ENCODE peak calls at places on chromosome 7, in seven cellular contexts. B is AG09319; G is stimulated activated CD8-positive, alpha-beta memory T cell treated with anti-CD3 and anti-CD28 coated beads, Interleukin-2, amount 100 ng/mL, for 48 hours; M is H54; R is T1000; W is stimulated activated CD4-positive, alpha-beta T cell treated with anti-CD3 and anti-CD28 coated beads, Interleukin-4, amount 100 ng/mL, for 24 hours; E is NCI-H2081. K is an unnamed sample.

GRCh38 chr7:12607134-12607533 is 36.6 kb downstream of the SCIN start:
- DNase-seq in W (no peak), R (no peak), B (no peak), G (no peak), M (no peak), E (peak), K (no peak)

GRCh38 chr7:28123752-28124151 is 56.8 kb downstream of the JAZF1 start:
- DNase-seq in M (no peak), W (peak), G (no peak), E (no peak), B (no peak), R (no peak), K (no peak)

GRCh38 chr7:48426966-48427555 is 255.8 kb downstream of the ABCA13 start:
- DNase-seq in R (peak), B (no peak), W (no peak), G (no peak), M (peak), E (no peak), K (no peak)

GRCh38 chr7:114703677-114704076 is 218.2 kb upstream of the MDFIC start:
- DNase-seq in M (no peak), R (peak), E (no peak), G (no peak), B (no peak), W (no peak), K (peak)

GRCh38 chr7:48337012-48337621 is 165.9 kb downstream of the ABCA13 start:
- DNase-seq in W (no peak), E (peak), R (no peak), G (no peak), M (peak), B (no peak), K (no peak)

GRCh38 chr7:117110480-117111315 is 157.4 kb downstream of the ST7 start:
- DNase-seq in E (no peak), W (peak), B (no peak), M (no peak), R (no peak), G (peak), K (no peak)

GRCh38 chr7:87083865-87084519 is 24.5 kb upstream of the ELAPOR2 start:
- DNase-seq in E (no peak), G (no peak), B (no peak), M (no peak), W (no peak), R (no peak), K (no peak)

GRCh38 chr7:54632696-54633095 is 90.5 kb downstream of the VSTM2A start:
- DNase-seq in G (no peak), B (no peak), W (no peak), E (no peak), R (no peak), M (no peak), K (no peak)

GRCh38 chr7:151520419-151521229 is 929 bp upstream of the RHEB start:
- DNase-seq in W (peak), B (no peak), M (peak), E (no peak), G (peak), R (peak), K (peak)

GRCh38 chr7:90383879-90384278 is 19.4 kb upstream of the CLDN12 start:
- DNase-seq in R (no peak), W (no peak), G (no peak), M (no peak), B (no peak), E (no peak), K (no peak)

GRCh38 chr7:35022725-35023124 is 14.6 kb downstream of the DPY19L1 start:
- DNase-seq in E (no peak), M (no peak), B (no peak), G (no peak), R (no peak), W (no peak), K (no peak)

GRCh38 chr7:82980130-82980529 is 182.6 kb downstream of the PCLO start:
- DNase-seq in E (no peak), M (no peak), B (no peak), W (no peak), R (no peak), G (no peak), K (no peak)

K was measured in psoas muscle.